ENCODE peak calls at places on chromosomes 13 and 19, in ten cellular contexts. One of them, this sample, is unnamed.
A peak's percentile ranks its signal among the peaks of the same experiment; 100 is the strongest.

GRCh38 chr13:110233682-110234280 is 73.2 kb downstream of the COL4A1 start:
- DNase-seq in prostate gland: no peak
- DNase-seq in Peyer's patch: no peak
- DNase-seq in ovary: no peak
- DNase-seq in transverse colon: no peak
- DNase-seq in vagina: no peak
- DNase-seq in IMR-90: no peak
- DNase-seq in A549: no peak
- DNase-seq in suprapubic skin: no peak
- DNase-seq in uterus: no peak
- DNase-seq in this sample: no peak

GRCh38 chr13:48603375-48603774 is 50.4 kb upstream of the CYSLTR2 start:
- DNase-seq in prostate gland: no peak
- DNase-seq in Peyer's patch: no peak
- DNase-seq in ovary: no peak
- DNase-seq in transverse colon: no peak
- DNase-seq in vagina: no peak
- DNase-seq in IMR-90: no peak
- DNase-seq in A549: no peak
- DNase-seq in suprapubic skin: no peak
- DNase-seq in uterus: no peak
- DNase-seq in this sample: no peak

GRCh38 chr19:12784871-12785430 is 6.3 kb upstream of the JUNB start:
- DNase-seq in prostate gland: peak; percentile 43
- DNase-seq in Peyer's patch: no peak
- DNase-seq in ovary: no peak
- DNase-seq in transverse colon: no peak
- DNase-seq in vagina: no peak
- DNase-seq in IMR-90: peak; percentile 26
- DNase-seq in A549: peak; percentile 37
- DNase-seq in suprapubic skin: no peak
- DNase-seq in uterus: no peak
- DNase-seq in this sample: no peak

GRCh38 chr19:50167314-50167721 is 4.2 kb upstream of the IZUMO2 start:
- DNase-seq in prostate gland: no peak
- DNase-seq in Peyer's patch: peak; percentile 56
- DNase-seq in ovary: no peak
- DNase-seq in transverse colon: peak; percentile 67
- DNase-seq in vagina: no peak
- DNase-seq in IMR-90: no peak
- DNase-seq in A549: no peak
- DNase-seq in suprapubic skin: no peak
- DNase-seq in uterus: no peak
- DNase-seq in this sample: peak; percentile 71

GRCh38 chr13:20945952-20946383 is 43.4 kb upstream of the XPO4 start:
- DNase-seq in prostate gland: no peak
- DNase-seq in Peyer's patch: no peak
- DNase-seq in ovary: no peak
- DNase-seq in transverse colon: peak; percentile 22
- DNase-seq in vagina: no peak
- DNase-seq in IMR-90: no peak
- DNase-seq in A549: no peak
- DNase-seq in suprapubic skin: no peak
- DNase-seq in uterus: no peak
- DNase-seq in this sample: peak; percentile 32

GRCh38 chr19:7969560-7969949 is 26.1 kb upstream of the TIMM44 start:
- DNase-seq in prostate gland: no peak
- DNase-seq in Peyer's patch: no peak
- DNase-seq in ovary: no peak
- DNase-seq in transverse colon: no peak
- DNase-seq in vagina: no peak
- DNase-seq in IMR-90: no peak
- DNase-seq in A549: no peak
- DNase-seq in suprapubic skin: no peak
- DNase-seq in uterus: no peak
- DNase-seq in this sample: no peak

GRCh38 chr19:4232614-4233281 is 3.4 kb downstream of the EBI3 start:
- DNase-seq in prostate gland: no peak
- DNase-seq in Peyer's patch: no peak
- DNase-seq in ovary: no peak
- DNase-seq in transverse colon: no peak
- DNase-seq in vagina: no peak
- DNase-seq in IMR-90: no peak
- DNase-seq in A549: no peak
- DNase-seq in suprapubic skin: no peak
- DNase-seq in uterus: no peak
- DNase-seq in this sample: no peak

GRCh38 chr19:32322541-32322940 is 22.9 kb upstream of the ZNF507 start:
- DNase-seq in prostate gland: no peak
- DNase-seq in Peyer's patch: peak; percentile 83
- DNase-seq in ovary: no peak
- DNase-seq in transverse colon: peak; percentile 12
- DNase-seq in vagina: no peak
- DNase-seq in IMR-90: no peak
- DNase-seq in A549: peak; percentile 25
- DNase-seq in suprapubic skin: no peak
- DNase-seq in uterus: no peak
- DNase-seq in this sample: no peak

GRCh38 chr19:43820098-43820860 is 6.8 kb upstream of the ZNF283 start:
- DNase-seq in prostate gland: no peak
- DNase-seq in Peyer's patch: peak; percentile 51
- DNase-seq in ovary: no peak
- DNase-seq in transverse colon: no peak
- DNase-seq in vagina: no peak
- DNase-seq in IMR-90: peak; percentile 42
- DNase-seq in A549: peak; percentile 53
- DNase-seq in suprapubic skin: no peak
- DNase-seq in uterus: peak; percentile 25
- DNase-seq in this sample: peak; percentile 24

GRCh38 chr13:42946927-42947326 is 45.1 kb downstream of the EPSTI1 start:
- DNase-seq in prostate gland: no peak
- DNase-seq in Peyer's patch: no peak
- DNase-seq in ovary: no peak
- DNase-seq in transverse colon: no peak
- DNase-seq in vagina: no peak
- DNase-seq in IMR-90: peak; percentile 25
- DNase-seq in A549: no peak
- DNase-seq in suprapubic skin: no peak
- DNase-seq in uterus: no peak
- DNase-seq in this sample: no peak

GRCh38 chr13:100210966-100211710 is 122.2 kb downstream of the PCCA start:
- DNase-seq in prostate gland: no peak
- DNase-seq in Peyer's patch: no peak
- DNase-seq in ovary: no peak
- DNase-seq in transverse colon: no peak
- DNase-seq in vagina: no peak
- DNase-seq in IMR-90: peak; percentile 23
- DNase-seq in A549: no peak
- DNase-seq in suprapubic skin: no peak
- DNase-seq in uterus: no peak
- DNase-seq in this sample: no peak

GRCh38 chr13:32426191-32426980 is 1.5 kb downstream of the N4BP2L1 start:
- DNase-seq in prostate gland: no peak
- DNase-seq in Peyer's patch: peak; percentile 64
- DNase-seq in ovary: no peak
- DNase-seq in transverse colon: peak; percentile 25
- DNase-seq in vagina: no peak
- DNase-seq in IMR-90: no peak
- DNase-seq in A549: no peak
- DNase-seq in suprapubic skin: no peak
- DNase-seq in uterus: no peak
- DNase-seq in this sample: no peak

GRCh38 chr13:113862766-113863510 is 938 bp downstream of the GAS6 start:
- DNase-seq in prostate gland: no peak
- DNase-seq in Peyer's patch: peak; percentile 61
- DNase-seq in ovary: peak; percentile 46
- DNase-seq in transverse colon: peak; percentile 76
- DNase-seq in vagina: no peak
- DNase-seq in IMR-90: no peak
- DNase-seq in A549: no peak
- DNase-seq in suprapubic skin: peak; percentile 83
- DNase-seq in uterus: peak; percentile 59
- DNase-seq in this sample: peak; percentile 64

GRCh38 chr13:28658796-28659610 is at the start of gene POMP:
- DNase-seq in prostate gland: peak; percentile 85
- DNase-seq in Peyer's patch: peak; percentile 97
- DNase-seq in ovary: peak; percentile 90
- DNase-seq in transverse colon: peak; percentile 94
- DNase-seq in vagina: no peak
- DNase-seq in IMR-90: peak; percentile 95
- DNase-seq in A549: peak; percentile 90
- DNase-seq in suprapubic skin: peak; percentile 95
- DNase-seq in uterus: peak; percentile 91
- DNase-seq in this sample: peak; percentile 90

GRCh38 chr19:55433292-55433691 is 9.8 kb downstream of the SHISA7 start:
- DNase-seq in prostate gland: no peak
- DNase-seq in Peyer's patch: no peak
- DNase-seq in ovary: no peak
- DNase-seq in transverse colon: no peak
- DNase-seq in vagina: no peak
- DNase-seq in IMR-90: no peak
- DNase-seq in A549: no peak
- DNase-seq in suprapubic skin: no peak
- DNase-seq in uterus: no peak
- DNase-seq in this sample: no peak

GRCh38 chr13:75492389-75492788 is 10.4 kb upstream of the TBC1D4 start:
- DNase-seq in prostate gland: no peak
- DNase-seq in Peyer's patch: no peak
- DNase-seq in ovary: no peak
- DNase-seq in transverse colon: no peak
- DNase-seq in vagina: no peak
- DNase-seq in IMR-90: peak; percentile 69
- DNase-seq in A549: no peak
- DNase-seq in suprapubic skin: no peak
- DNase-seq in uterus: no peak
- DNase-seq in this sample: no peak

GRCh38 chr19:48495391-48495790 is 16.2 kb downstream of the LMTK3 start:
- DNase-seq in prostate gland: no peak
- DNase-seq in Peyer's patch: peak; percentile 72
- DNase-seq in ovary: no peak
- DNase-seq in transverse colon: no peak
- DNase-seq in vagina: no peak
- DNase-seq in IMR-90: no peak
- DNase-seq in A549: no peak
- DNase-seq in suprapubic skin: no peak
- DNase-seq in uterus: no peak
- DNase-seq in this sample: no peak

DNA sequence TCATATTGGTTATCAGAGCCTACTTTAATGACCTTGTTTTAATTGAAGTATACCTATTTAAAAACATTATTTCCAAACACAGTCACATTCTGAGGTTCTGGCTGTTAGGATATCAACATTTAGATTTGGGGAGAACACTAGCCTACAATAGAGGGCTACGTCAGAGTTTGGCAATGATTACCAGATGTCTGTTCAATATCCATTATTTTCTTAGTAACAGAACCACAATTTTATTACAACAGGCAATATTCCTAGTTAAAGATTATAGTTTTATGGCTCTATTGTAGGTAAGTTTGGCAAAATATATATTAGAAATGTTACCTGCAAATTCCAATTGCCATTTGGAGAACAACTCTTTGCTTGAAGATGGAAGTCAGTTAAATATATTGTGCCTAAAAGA is 1163.1 kb upstream of the MIR17HG start:
- DNase-seq in prostate gland: no peak
- DNase-seq in Peyer's patch: no peak
- DNase-seq in ovary: no peak
- DNase-seq in transverse colon: no peak
- DNase-seq in vagina: no peak
- DNase-seq in IMR-90: no peak
- DNase-seq in A549: no peak
- DNase-seq in suprapubic skin: no peak
- DNase-seq in uterus: no peak
- DNase-seq in this sample: no peak
- TF ChIP-seq CTCF in prostate gland: no peak
- TF ChIP-seq CTCF in Peyer's patch: no peak
- TF ChIP-seq CTCF in ovary: no peak
- TF ChIP-seq CTCF in transverse colon: no peak
- TF ChIP-seq CTCF in vagina: no peak
- TF ChIP-seq CTCF in IMR-90: no peak
- TF ChIP-seq CTCF in A549: no peak
- TF ChIP-seq CTCF in suprapubic skin: no peak
- TF ChIP-seq CTCF in uterus: no peak
- TF ChIP-seq CTCF in this sample: no peak

GRCh38 chr19:6580313-6580712 is 10.6 kb downstream of the CD70 start:
- DNase-seq in prostate gland: no peak
- DNase-seq in Peyer's patch: no peak
- DNase-seq in ovary: no peak
- DNase-seq in transverse colon: no peak
- DNase-seq in vagina: no peak
- DNase-seq in IMR-90: peak; percentile 12
- DNase-seq in A549: peak; percentile 83
- DNase-seq in suprapubic skin: no peak
- DNase-seq in uterus: no peak
- DNase-seq in this sample: no peak
- H3K27ac ChIP-seq in prostate gland: no peak overlapping the region
- H3K27ac ChIP-seq in Peyer's patch: no peak overlapping the region
- H3K27ac ChIP-seq in ovary: no peak overlapping the region
- H3K27ac ChIP-seq in transverse colon: no peak overlapping the region
- H3K27ac ChIP-seq in vagina: no peak overlapping the region
- H3K27ac ChIP-seq in IMR-90: no peak overlapping the region
- H3K27ac ChIP-seq in A549: peak overlapping the region; percentile 87
- H3K27ac ChIP-seq in suprapubic skin: no peak overlapping the region
- H3K27ac ChIP-seq in uterus: no peak overlapping the region
- H3K27ac ChIP-seq in this sample: no peak overlapping the region

GRCh38 chr19:2436926-2437325 is 9.5 kb upstream of the TIMM13 start:
- DNase-seq in prostate gland: no peak
- DNase-seq in Peyer's patch: no peak
- DNase-seq in ovary: no peak
- DNase-seq in transverse colon: no peak
- DNase-seq in vagina: no peak
- DNase-seq in IMR-90: no peak
- DNase-seq in A549: no peak
- DNase-seq in suprapubic skin: no peak
- DNase-seq in uterus: no peak
- DNase-seq in this sample: no peak
- TF ChIP-seq POLR2A in prostate gland: no peak
- TF ChIP-seq POLR2A in Peyer's patch: no peak
- TF ChIP-seq POLR2A in ovary: no peak
- TF ChIP-seq POLR2A in transverse colon: no peak
- TF ChIP-seq POLR2A in vagina: no peak
- TF ChIP-seq POLR2A in IMR-90: no peak
- TF ChIP-seq POLR2A in A549: no peak
- TF ChIP-seq POLR2A in suprapubic skin: no peak
- TF ChIP-seq POLR2A in uterus: no peak
- TF ChIP-seq POLR2A in this sample: no peak

DNA sequence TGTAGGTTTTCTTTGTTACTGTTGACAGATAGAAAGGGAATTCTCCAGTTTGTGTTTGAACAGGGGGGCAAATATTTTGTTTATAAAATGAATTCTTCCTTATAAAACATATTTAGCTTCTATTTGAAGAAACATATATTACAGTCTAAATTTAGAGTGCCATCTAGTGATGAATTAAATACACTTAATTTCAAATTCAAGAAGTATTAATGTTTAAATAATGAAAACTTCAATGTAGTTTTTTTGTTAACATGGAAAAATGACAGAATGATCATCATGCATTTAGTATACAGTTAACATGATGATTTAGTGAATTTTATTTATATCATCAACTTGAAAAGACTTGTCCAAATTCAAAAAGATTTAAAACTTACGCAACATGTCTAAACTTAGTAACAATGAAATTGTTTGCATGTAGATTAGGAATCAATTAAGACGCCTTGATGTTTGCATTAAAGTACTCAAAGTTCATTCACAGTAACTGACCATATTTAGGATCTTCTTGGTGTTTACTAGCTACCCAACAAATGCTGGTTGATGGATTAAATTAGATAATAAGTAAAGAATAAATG is 765.9 kb upstream of the SLITRK1 start:
- DNase-seq in prostate gland: no peak
- DNase-seq in Peyer's patch: no peak
- DNase-seq in ovary: no peak
- DNase-seq in transverse colon: no peak
- DNase-seq in vagina: no peak
- DNase-seq in IMR-90: no peak
- DNase-seq in A549: no peak
- DNase-seq in suprapubic skin: no peak
- DNase-seq in uterus: no peak
- DNase-seq in this sample: no peak
- TF ChIP-seq CTCF in prostate gland: no peak
- TF ChIP-seq CTCF in Peyer's patch: no peak
- TF ChIP-seq CTCF in ovary: no peak
- TF ChIP-seq CTCF in transverse colon: no peak
- TF ChIP-seq CTCF in vagina: no peak
- TF ChIP-seq CTCF in IMR-90: peak; percentile 25
- TF ChIP-seq CTCF in A549: peak; percentile 18
- TF ChIP-seq CTCF in suprapubic skin: no peak
- TF ChIP-seq CTCF in uterus: no peak
- TF ChIP-seq CTCF in this sample: no peak